ENCODE peak calls at places on chromosomes 6 and 20, in four cellular contexts. B is neuronal stem cell, W is IMR-90, N is H1. O is an unnamed sample.

GRCh38 chr6:138509371-138509770 is 10.1 kb upstream of the NHSL1 start:
- DNase-seq in N (no peak), W (peak), B (no peak), O (no peak)

GRCh38 chr20:13025181-13025580 is 16.4 kb downstream of the SPTLC3 start:
- DNase-seq in B (no peak), W (no peak), N (no peak), O (no peak)

GRCh38 chr20:11101243-11101642 is 427.4 kb upstream of the JAG1 start:
- DNase-seq in W (peak), B (no peak), N (no peak), O (no peak)

GRCh38 chr6:147251072-147251471 is 46.9 kb downstream of the STXBP5 start:
- DNase-seq in W (no peak), B (no peak), N (no peak), O (no peak)

GRCh38 chr6:76771076-76771634 is 692.1 kb downstream of the HTR1B start:
- DNase-seq in W (no peak), N (no peak), B (no peak), O (no peak)

GRCh38 chr20:23264545-23264944 is 86.0 kb upstream of the NXT1 start:
- DNase-seq in N (no peak), W (no peak), B (no peak), O (peak)

GRCh38 chr6:145813285-145814034 is 1.1 kb downstream of the FBXO30 start:
- DNase-seq in W (peak), N (no peak), B (no peak), O (no peak)

GRCh38 chr6:47323887-47324286 is 14.2 kb upstream of the TNFRSF21 start:
- DNase-seq in N (no peak), W (no peak), B (no peak), O (no peak)

GRCh38 chr6:160952633-160953281 is 38.8 kb upstream of the MAP3K4 start:
- DNase-seq in W (no peak), B (peak), N (no peak), O (no peak)

GRCh38 chr20:41599699-41600104 is 18.5 kb downstream of the CHD6 start:
- DNase-seq in N (peak), W (no peak), B (no peak), O (no peak)

GRCh38 chr6:77403424-77403823 is 59.9 kb downstream of the HTR1B start:
- DNase-seq in W (peak), N (no peak), B (peak), O (no peak)

GRCh38 chr6:11808054-11808453 is 29.5 kb upstream of the ADTRP start:
- DNase-seq in W (no peak), B (no peak), N (no peak), O (no peak)

GRCh38 chr6:14252271-14252850 is 134.8 kb downstream of the CD83 start:
- DNase-seq in N (peak), W (no peak), B (no peak), O (no peak)

GRCh38 chr6:28212510-28213212 is 12.4 kb upstream of the ZSCAN9 start:
- DNase-seq in N (peak), B (peak), W (peak), O (peak)

GRCh38 chr6:98547634-98548033 is 286.7 kb upstream of the POU3F2 start:
- DNase-seq in B (no peak), W (no peak), N (no peak), O (no peak)

GRCh38 chr6:10424005-10424404 is 9.1 kb upstream of the TFAP2A start:
- DNase-seq in W (no peak), N (peak), B (no peak), O (no peak)

GRCh38 chr20:46202758-46203509 is 84.8 kb downstream of the CD40 start:
- DNase-seq in N (no peak), W (no peak), B (no peak), O (no peak)

GRCh38 chr6:83226517-83226916 is 33.4 kb downstream of the RWDD2A start:
- DNase-seq in B (no peak), W (peak), N (no peak), O (no peak)

GRCh38 chr6:11317885-11318771 is 85.7 kb upstream of the NEDD9 start:
- DNase-seq in B (no peak), W (peak), N (no peak), O (no peak)

GRCh38 chr6:111990214-111990613 is 63.7 kb upstream of the CCN6 start:
- DNase-seq in N (no peak), B (no peak), W (no peak), O (no peak)

GRCh38 chr6:80197474-80197873 is 91.0 kb downstream of the BCKDHB start:
- DNase-seq in W (peak), N (no peak), B (no peak), O (no peak)

GRCh38 chr20:17314262-17314661 is 87.4 kb downstream of the PCSK2 start:
- DNase-seq in B (no peak), N (no peak), W (no peak), O (no peak)

GRCh38 chr6:34094474-34095135 is 51.3 kb downstream of the GRM4 start:
- DNase-seq in N (no peak), B (no peak), W (no peak), O (no peak)

GRCh38 chr6:30358340-30358679 is 13.4 kb downstream of the RPP21 start:
- DNase-seq in W (peak), B (no peak), N (no peak), O (no peak)

GRCh38 chr20:12079490-12079889 is 161.8 kb downstream of the BTBD3 start:
- DNase-seq in N (no peak), W (no peak), B (no peak), O (no peak)

GRCh38 chr6:169250660-169251059 is 3.0 kb downstream of the THBS2 start:
- DNase-seq in B (no peak), W (peak), N (no peak), O (peak)

GRCh38 chr6:106128981-106129761 is 43.0 kb downstream of the PRDM1 start:
- DNase-seq in B (no peak), W (peak), N (no peak), O (no peak)

GRCh38 chr6:138546733-138547185 is 47.5 kb upstream of the NHSL1 start:
- DNase-seq in N (no peak), B (no peak), W (peak), O (no peak)

GRCh38 chr20:16865406-16865805 is 117.2 kb downstream of the OTOR start:
- DNase-seq in B (no peak), W (no peak), N (no peak), O (no peak)

GRCh38 chr6:136980070-136980469 is 58.0 kb downstream of the SLC35D3 start:
- DNase-seq in W (no peak), B (no peak), N (no peak), O (no peak)

GRCh38 chr6:149389509-149390297 is 10.4 kb upstream of the SUMO4 start:
- DNase-seq in N (no peak), W (no peak), B (no peak), O (no peak)

GRCh38 chr6:110629153-110629552 is 152.7 kb upstream of the SLC22A16 start:
- DNase-seq in W (no peak), B (no peak), N (no peak), O (no peak)

GRCh38 chr20:44113642-44113945 is 73.4 kb downstream of the JPH2 start:
- DNase-seq in N (no peak), B (no peak), W (no peak), O (no peak)

GRCh38 chr6:46642928-46643751 is 9.5 kb downstream of the CYP39A1 start:
- DNase-seq in B (no peak), N (no peak), W (no peak), O (no peak)

GRCh38 chr6:33209856-33210255 is 1.6 kb downstream of the RING1 start:
- DNase-seq in W (no peak), N (no peak), B (no peak), O (no peak)

GRCh38 chr20:49479785-49480184 is 2.7 kb downstream of the KCNB1 start:
- DNase-seq in W (no peak), N (no peak), B (no peak), O (no peak)

GRCh38 chr6:145893586-145893985 is 70.6 kb downstream of the SHPRH start:
- DNase-seq in W (no peak), B (no peak), N (no peak), O (no peak)

GRCh38 chr6:113437571-113437970 is 419.6 kb upstream of the MARCKS start:
- DNase-seq in W (peak), B (no peak), N (no peak), O (no peak)

DNA sequence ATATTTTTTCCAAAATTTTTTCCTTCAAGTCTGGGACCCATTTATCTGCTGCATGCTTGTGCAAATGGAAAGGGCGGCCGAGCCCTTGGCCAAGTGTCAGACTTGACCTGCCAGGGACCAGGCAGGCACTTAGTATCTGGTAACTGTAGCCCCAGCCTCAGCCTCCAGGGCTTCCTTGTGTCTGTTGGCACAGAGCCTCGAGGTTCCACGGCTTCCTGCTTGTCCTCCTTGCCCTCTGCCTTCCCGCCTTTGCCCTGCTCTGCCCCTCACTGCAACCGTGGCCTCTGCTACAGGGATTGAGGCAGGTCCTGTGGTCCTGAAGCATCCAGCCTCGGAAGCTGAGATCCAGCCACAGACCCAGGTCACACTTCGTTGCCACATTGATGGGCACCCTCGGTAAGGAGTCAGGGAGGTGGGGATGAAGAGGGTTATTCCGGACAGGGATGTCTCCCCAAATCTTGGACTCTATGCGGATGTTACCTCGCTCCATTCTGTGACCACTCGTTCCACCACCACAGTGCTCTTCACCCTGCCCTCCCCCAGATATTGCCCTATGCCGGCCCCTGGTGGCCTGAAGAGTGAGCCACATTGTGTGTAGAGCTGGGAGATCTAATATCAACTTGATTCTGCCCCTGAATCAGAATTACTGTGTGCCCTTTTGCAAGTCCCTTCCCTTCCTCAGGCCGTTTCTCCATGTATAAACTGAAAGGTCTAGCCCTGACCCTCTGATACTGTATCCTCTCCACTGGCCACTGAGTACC is 41.5 kb upstream of the SRF start:
- DNase-seq in B (no peak), N (peak), W (peak), O (no peak)
- H4K91ac ChIP-seq in B (peak), N (peak), W (no peak), O (no peak)

GRCh38 chr6:17031961-17032360 is 69.9 kb upstream of the STMND1 start:
- DNase-seq in W (no peak), B (no peak), N (no peak), O (no peak)
- H2AK5ac ChIP-seq in W (peak), B (no peak), N (no peak), O (no peak)

GRCh38 chr6:166029506-166029905 is 138.1 kb downstream of the TBXT start:
- DNase-seq in W (peak), N (no peak), B (no peak), O (no peak)

GRCh38 chr6:166026586-166027126 is 141.0 kb downstream of the TBXT start:
- DNase-seq in B (no peak), W (no peak), N (no peak), O (no peak)

GRCh38 chr6:166024252-166024651 is 143.4 kb downstream of the TBXT start:
- DNase-seq in N (no peak), B (no peak), W (no peak), O (no peak)

GRCh38 chr6:166025149-166025898 is 142.3 kb downstream of the TBXT start:
- DNase-seq in B (no peak), W (peak), N (no peak), O (no peak)

GRCh38 chr6:166027761-166028160 is 139.9 kb downstream of the TBXT start:
- DNase-seq in N (no peak), W (peak), B (no peak), O (no peak)
- H3K18ac ChIP-seq in N (no peak), W (peak), B (no peak), O (no peak)

GRCh38 chr6:52508261-52508739 is 68.6 kb downstream of the TRAM2 start:
- DNase-seq in B (no peak), N (no peak), W (no peak), O (no peak)
- H4K91ac ChIP-seq in B (no peak), N (no peak), W (peak), O (no peak)

GRCh38 chr6:140806431-140806830 is 1326.3 kb upstream of the GJE1 start:
- DNase-seq in W (peak), N (no peak), B (no peak), O (no peak)
- H2AK5ac ChIP-seq in W (no peak), N (no peak), B (no peak), O (no peak)

GRCh38 chr6:5671604-5672559 is 334.8 kb downstream of the NRN1 start:
- DNase-seq in W (no peak), B (no peak), N (no peak), O (no peak)
- H3K18ac ChIP-seq in W (peak), B (peak), N (peak), O (no peak)

O was measured in H9.